ENCODE peak calls at places on chromosome 2, in six cellular contexts. B is cardiac muscle cell; X is body of pancreas; Z is CD4-positive, alpha-beta memory T cell; G is GM12865; J is dorsolateral prefrontal cortex. W is an unnamed sample.

GRCh38 chr2:15672961-15673918 is 81.6 kb downstream of the DDX1 start:
- DNase-seq in X (no peak), Z (no peak), J (no peak), G (no peak), B (peak; percentile 28), W (no peak)

GRCh38 chr2:121333231-121333630 is 48.2 kb upstream of the TFCP2L1 start:
- DNase-seq in J (no peak), G (no peak), Z (no peak), B (no peak), X (no peak), W (no peak)

GRCh38 chr2:102637358-102637757 is 18.0 kb downstream of the SLC9A2 start:
- DNase-seq in G (no peak), B (no peak), J (no peak), X (no peak), Z (no peak), W (no peak)

GRCh38 chr2:113157897-113158753 is 15.6 kb upstream of the PSD4 start:
- DNase-seq in X (no peak), B (peak; percentile 26), G (no peak), J (no peak), Z (no peak), W (no peak)

GRCh38 chr2:66431840-66432511 is 2.9 kb upstream of the MEIS1 start:
- DNase-seq in X (no peak), Z (no peak), B (peak; percentile 17), G (no peak), J (no peak), W (no peak)

GRCh38 chr2:207505728-207506127 is 24.0 kb upstream of the CREB1 start:
- DNase-seq in G (no peak), B (peak; percentile 83), X (no peak), Z (no peak), J (no peak), W (no peak)

GRCh38 chr2:126385441-126385840 is 270.5 kb upstream of the GYPC start:
- DNase-seq in Z (no peak), J (no peak), G (no peak), X (no peak), B (no peak), W (no peak)

GRCh38 chr2:128310761-128311160 is 7.9 kb downstream of the HS6ST1 start:
- DNase-seq in G (no peak), B (no peak), Z (no peak), X (no peak), J (no peak), W (no peak)

GRCh38 chr2:231221761-231222160 is 23.3 kb downstream of the ARMC9 start:
- DNase-seq in B (no peak), Z (no peak), G (no peak), J (no peak), X (no peak), W (no peak)

GRCh38 chr2:101464841-101465240 is 10.1 kb downstream of the RFX8 start:
- DNase-seq in B (peak; percentile 34), Z (no peak), X (no peak), J (no peak), G (no peak), W (no peak)

GRCh38 chr2:209141142-209141541 is 282.7 kb upstream of the MAP2 start:
- DNase-seq in G (no peak), Z (no peak), X (no peak), B (no peak), J (no peak), W (no peak)

GRCh38 chr2:227388537-227389011 is 825 bp upstream of the SCYGR1 start:
- DNase-seq in X (no peak), G (no peak), J (no peak), Z (no peak), B (peak; percentile 97), W (no peak)

GRCh38 chr2:6864938-6865345 is 765 bp downstream of the CMPK2 start:
- DNase-seq in J (no peak), X (peak; percentile 25), B (no peak), Z (no peak), G (no peak), W (no peak)

GRCh38 chr2:233251306-233252116 is at the start of gene ATG16L1:
- DNase-seq in B (peak; percentile 98), Z (peak; percentile 95), G (peak; percentile 98), J (peak; percentile 94), X (peak; percentile 97), W (peak; percentile 96)

GRCh38 chr2:14039134-14039533 is 593.4 kb upstream of the LRATD1 start:
- DNase-seq in J (no peak), Z (no peak), B (no peak), G (no peak), X (no peak), W (no peak)

GRCh38 chr2:127048969-127049897 is 57.7 kb downstream of the BIN1 start:
- DNase-seq in G (no peak), X (no peak), Z (no peak), J (no peak), B (no peak), W (no peak)

GRCh38 chr2:1527153-1527992 is 114.1 kb downstream of the TPO start:
- DNase-seq in Z (no peak), B (no peak), J (no peak), G (no peak), X (no peak), W (no peak)

GRCh38 chr2:1528273-1529064 is 115.2 kb downstream of the TPO start:
- DNase-seq in B (no peak), G (peak; percentile 6), Z (no peak), X (no peak), J (no peak), W (no peak)
- H3K4me3 ChIP-seq in B (no peak overlapping the region), G (no peak overlapping the region), Z (no peak overlapping the region), X (no peak overlapping the region), J (no peak overlapping the region), W (no peak overlapping the region)

GRCh38 chr2:129876576-129876975 is 102.9 kb upstream of the RAB6C start:
- DNase-seq in B (no peak), Z (no peak), G (no peak), X (no peak), J (no peak), W (no peak)
- H3K4me3 ChIP-seq in B (peak overlapping the region; percentile 55), Z (peak overlapping the region; percentile 71), G (no peak overlapping the region), X (no peak overlapping the region), J (peak overlapping the region; percentile 70), W (no peak overlapping the region)

GRCh38 chr2:393711-394696 is 106.1 kb upstream of the ALKAL2 start:
- DNase-seq in B (no peak), X (no peak), Z (peak; percentile 76), J (no peak), G (no peak), W (no peak)
- H3K4me3 ChIP-seq in B (no peak overlapping the region), X (no peak overlapping the region), Z (peak overlapping the region; percentile 41), J (no peak overlapping the region), G (no peak overlapping the region), W (no peak overlapping the region)

GRCh38 chr2:74535440-74535965 is 5.8 kb downstream of the HTRA2 start:
- DNase-seq in J (no peak), B (no peak), Z (no peak), G (no peak), X (no peak), W (no peak)
- H3K4me3 ChIP-seq in J (no peak overlapping the region), B (no peak overlapping the region), Z (no peak overlapping the region), G (no peak overlapping the region), X (no peak overlapping the region), W (no peak overlapping the region)

DNA sequence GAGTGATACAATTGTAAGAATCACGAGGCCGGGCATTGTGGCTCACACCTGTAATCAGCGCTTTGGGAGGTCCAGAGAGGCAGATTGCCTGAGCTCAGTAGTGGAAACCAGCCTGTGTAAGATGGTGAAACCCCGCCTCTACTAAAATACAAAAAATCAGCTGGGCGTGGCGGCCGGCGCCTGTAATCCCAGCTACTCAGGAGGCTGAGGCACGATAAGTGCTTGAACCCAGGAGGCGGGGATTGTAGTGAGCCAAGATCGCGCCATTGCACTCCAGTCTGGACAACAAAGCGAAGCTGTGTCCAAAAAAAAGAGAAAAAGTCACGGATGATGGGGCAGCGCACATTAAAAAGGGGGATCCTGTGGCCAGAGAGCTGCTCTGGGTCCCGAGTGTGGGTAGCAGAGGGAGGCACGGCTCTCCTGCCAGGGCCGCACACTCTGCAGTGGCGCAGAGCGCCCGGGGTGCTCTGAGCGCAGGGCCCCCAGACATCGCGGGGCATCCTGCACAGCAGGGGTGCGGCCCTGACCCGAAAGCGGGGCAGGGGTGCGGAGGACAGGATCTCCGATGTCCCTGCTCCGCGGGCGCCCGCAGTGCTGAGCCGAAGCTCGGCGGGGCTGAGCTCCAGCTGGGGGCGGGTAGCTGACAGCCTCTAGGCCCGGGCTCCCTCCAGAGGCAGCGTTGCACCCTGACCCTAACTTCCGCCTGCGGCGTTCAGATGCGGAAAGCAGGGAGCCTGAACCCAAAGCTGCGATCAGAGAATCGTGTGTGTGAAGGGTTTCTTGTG is 30.4 kb upstream of the RAB6D start:
- DNase-seq in B (peak; percentile 47), X (peak; percentile 11), G (no peak), J (no peak), Z (no peak), W (no peak)
- H3K4me3 ChIP-seq in B (no peak overlapping the region), X (no peak overlapping the region), G (no peak overlapping the region), J (peak overlapping the region; percentile 28), Z (no peak overlapping the region), W (no peak overlapping the region)